ENCODE peak calls at places on chromosomes 16 and 17, in five cellular contexts. Y is GM04504, U is HFFc6, S is EL, P is NCI-H460. B is an unnamed sample.

GRCh38 chr17:59844884-59845594 is 47.7 kb downstream of the TUBD1 start:
- DNase-seq in Y (no peak), U (no peak), S (no peak), P (no peak), B (no peak)

GRCh38 chr17:81512984-81513668 is 527 bp upstream of the ACTG1 start:
- DNase-seq in Y (no peak), U (peak; percentile 59), S (peak; percentile 72), P (no peak), B (peak; percentile 89)

GRCh38 chr17:15398736-15399331 is 57.4 kb upstream of the TEKT3 start:
- DNase-seq in Y (no peak), U (peak; percentile 78), S (peak; percentile 80), P (no peak), B (no peak)

GRCh38 chr17:43393944-43394482 is 4.8 kb upstream of the ARL4D start:
- DNase-seq in Y (peak; percentile 79), U (peak; percentile 81), S (peak; percentile 89), P (peak; percentile 92), B (peak; percentile 91)

GRCh38 chr16:12186774-12187335 is 210.3 kb downstream of the SNX29 start:
- DNase-seq in Y (no peak), U (no peak), S (no peak), P (no peak), B (peak; percentile 16)

GRCh38 chr16:66481081-66481942 is 54.2 kb downstream of the BEAN1 start:
- DNase-seq in Y (no peak), U (no peak), S (no peak), P (no peak), B (no peak)

GRCh38 chr17:4007346-4008081 is 43.3 kb upstream of the ATP2A3 start:
- DNase-seq in Y (no peak), U (no peak), S (no peak), P (no peak), B (no peak)

GRCh38 chr16:11016993-11017392 is 72.6 kb downstream of the CLEC16A start:
- DNase-seq in Y (no peak), U (peak; percentile 37), S (peak; percentile 71), P (no peak), B (peak; percentile 56)

GRCh38 chr17:21285164-21286065 is 904 bp downstream of the MAP2K3 start:
- DNase-seq in Y (no peak), U (peak; percentile 55), S (peak; percentile 72), P (no peak), B (no peak)

GRCh38 chr17:79732804-79733691 is 2.3 kb downstream of the ENPP7 start:
- DNase-seq in Y (no peak), U (no peak), S (no peak), P (no peak), B (no peak)

GRCh38 chr17:17902877-17903276 is 66.1 kb upstream of the SREBF1 start:
- DNase-seq in Y (no peak), U (no peak), S (no peak), P (no peak), B (no peak)

GRCh38 chr17:50565559-50566350 is 5.2 kb downstream of the CACNA1G start:
- DNase-seq in Y (no peak), U (peak; percentile 38), S (no peak), P (no peak), B (peak; percentile 63)

GRCh38 chr17:29867643-29868181 is 62.3 kb downstream of the SSH2 start:
- DNase-seq in Y (no peak), U (no peak), S (no peak), P (no peak), B (no peak)

GRCh38 chr16:89119161-89119621 is 25.5 kb downstream of the ACSF3 start:
- DNase-seq in Y (no peak), U (no peak), S (no peak), P (no peak), B (no peak)

GRCh38 chr17:17921192-17922082 is 50.8 kb downstream of the TOM1L2 start:
- DNase-seq in Y (peak; percentile 78), U (peak; percentile 89), S (peak; percentile 97), P (peak; percentile 22), B (peak; percentile 92)

GRCh38 chr17:36657763-36658490 is 56.5 kb downstream of the MRM1 start:
- DNase-seq in Y (no peak), U (no peak), S (no peak), P (no peak), B (peak; percentile 23)

GRCh38 chr16:1712791-1713261 is 6.8 kb downstream of the MAPK8IP3 start:
- DNase-seq in Y (no peak), U (no peak), S (no peak), P (no peak), B (no peak)

GRCh38 chr17:80637286-80637703 is 92.7 kb downstream of the RPTOR start:
- DNase-seq in Y (no peak), U (no peak), S (no peak), P (no peak), B (no peak)

B was measured in A549.